ENCODE peak calls at places on chromosomes 2 and 18, in six cellular contexts. Q is heart right ventricle; W is mammary epithelial cell; P is CD8-positive, alpha-beta T cell; N is NCI-H1105; S is GM13976. U is an unnamed sample.

GRCh38 chr2:122389694-122390093 is 634.2 kb downstream of the TSN start:
- DNase-seq in Q (no peak), S (no peak), W (no peak), P (no peak), N (no peak), U (no peak)

GRCh38 chr2:18842836-18843235 is 253.5 kb upstream of the NT5C1B start:
- DNase-seq in W (no peak), S (no peak), P (no peak), N (no peak), Q (no peak), U (no peak)

GRCh38 chr18:10482985-10483949 is 28.8 kb downstream of the APCDD1 start:
- DNase-seq in N (no peak), P (no peak), W (no peak), Q (no peak), S (peak), U (no peak)

GRCh38 chr2:128028668-128029054 is 802 bp upstream of the SAP130 start:
- DNase-seq in S (no peak), N (no peak), W (no peak), Q (no peak), P (no peak), U (no peak)

GRCh38 chr2:217919204-217919603 is 83.6 kb downstream of the TNS1 start:
- DNase-seq in S (no peak), P (no peak), Q (no peak), W (no peak), N (no peak), U (no peak)

GRCh38 chr2:166513952-166514351 is 19.9 kb upstream of the SCN7A start:
- DNase-seq in N (no peak), P (no peak), W (no peak), S (no peak), Q (no peak), U (no peak)

GRCh38 chr18:77905449-77906055 is 655.9 kb downstream of the GALR1 start:
- DNase-seq in W (no peak), P (no peak), Q (no peak), S (no peak), N (no peak), U (no peak)

GRCh38 chr18:69996951-69997798 is 49.5 kb upstream of the CD226 start:
- DNase-seq in N (no peak), W (no peak), P (no peak), S (no peak), Q (no peak), U (no peak)

GRCh38 chr18:25262920-25263319 is 89.0 kb downstream of the ZNF521 start:
- DNase-seq in P (no peak), N (no peak), Q (no peak), S (no peak), W (peak), U (peak)

U was measured in fibroblast of lung.